ENCODE peak calls at places on chromosomes 16 and 17, in nine cellular contexts. H is Ammon's horn; Y is activated T-cell treated with anti-CD3 and anti-CD28 coated beads, Interleukin-2, amount 50 U/mL, for 4 hours; I is CD4-positive, CD25-positive, alpha-beta regulatory T cell; C is nephron progenitor cell; X is effector memory CD4-positive, alpha-beta T cell; J is activated T-helper 9 cell treated with anti-CD3 and anti-CD28 coated beads, Interleukin-2, amount 50 U/mL, for 16 hours; T is iPS-NIHi11; D is HTR-8/SVneo. A is an unnamed sample.

GRCh38 chr16:16045311-16045710 is 95.9 kb downstream of the ABCC1 start:
- DNase-seq in Y (no peak), I (no peak), J (no peak), T (no peak), X (no peak), D (no peak), C (no peak), H (no peak), A (no peak)

GRCh38 chr16:2075631-2076030 is 27.8 kb downstream of the TSC2 start:
- DNase-seq in T (no peak), H (no peak), J (no peak), C (no peak), X (no peak), D (no peak), I (no peak), Y (no peak), A (no peak)

GRCh38 chr16:4375717-4376116 is 4.1 kb downstream of the VASN start:
- DNase-seq in Y (no peak), C (no peak), I (no peak), H (no peak), X (no peak), J (no peak), T (no peak), D (no peak), A (no peak)

GRCh38 chr16:30561212-30561816 is 3.1 kb upstream of the ZNF764 start:
- DNase-seq in I (no peak), J (no peak), C (no peak), H (no peak), D (no peak), T (no peak), X (no peak), Y (no peak), A (no peak)

GRCh38 chr16:57277586-57277985 is 6.9 kb downstream of the PLLP start:
- DNase-seq in X (peak), Y (peak), I (no peak), H (no peak), T (no peak), D (peak), J (peak), C (no peak), A (no peak)

GRCh38 chr17:39058524-39058923 is 91.3 kb upstream of the FBXO47 start:
- DNase-seq in Y (no peak), C (no peak), D (no peak), X (no peak), H (no peak), J (no peak), I (no peak), T (no peak), A (no peak)

GRCh38 chr16:89102035-89102776 is 8.6 kb downstream of the ACSF3 start:
- DNase-seq in T (peak), H (no peak), Y (no peak), D (no peak), X (no peak), J (no peak), C (no peak), I (no peak), A (no peak)

GRCh38 chr17:80327518-80327917 is 66.9 kb downstream of the RNF213 start:
- DNase-seq in D (no peak), X (no peak), I (no peak), H (peak), T (no peak), C (no peak), Y (no peak), J (no peak), A (no peak)

GRCh38 chr17:41975099-41976083 is 8.8 kb downstream of the CNP start:
- DNase-seq in D (no peak), T (no peak), H (peak), C (no peak), X (no peak), Y (no peak), I (no peak), J (no peak), A (no peak)

GRCh38 chr16:50301626-50302471 is 35.5 kb downstream of the ADCY7 start:
- DNase-seq in I (no peak), J (no peak), X (no peak), C (no peak), H (no peak), T (peak), Y (no peak), D (no peak), A (no peak)

GRCh38 chr16:53821487-53821886 is 117.5 kb downstream of the FTO start:
- DNase-seq in X (no peak), D (no peak), C (no peak), I (no peak), Y (no peak), T (no peak), J (no peak), H (no peak), A (no peak)

GRCh38 chr17:80805032-80805751 is 186.4 kb upstream of the CHMP6 start:
- DNase-seq in I (no peak), Y (no peak), T (no peak), H (no peak), J (no peak), C (no peak), X (no peak), D (no peak), A (no peak)

GRCh38 chr17:18916816-18917496 is 35.0 kb upstream of the SLC5A10 start:
- DNase-seq in J (no peak), X (no peak), H (no peak), D (no peak), C (no peak), I (no peak), T (no peak), Y (no peak), A (no peak)

GRCh38 chr17:73365934-73366623 is 54.3 kb upstream of the CDC42EP4 start:
- DNase-seq in T (no peak), I (no peak), X (no peak), J (no peak), C (no peak), H (peak), D (no peak), Y (no peak), A (no peak)

GRCh38 chr17:34499576-34499975 is 79.8 kb upstream of the TMEM132E start:
- DNase-seq in T (peak), J (no peak), I (no peak), D (peak), H (no peak), C (peak), X (no peak), Y (no peak), A (no peak)

GRCh38 chr16:14284371-14284770 is 213.3 kb downstream of the MRTFB start:
- DNase-seq in D (no peak), X (no peak), C (no peak), J (no peak), I (no peak), H (no peak), T (no peak), Y (no peak), A (no peak)

GRCh38 chr17:8125947-8126305 is 2.0 kb upstream of the HES7 start:
- DNase-seq in C (peak), D (no peak), H (no peak), J (no peak), T (no peak), I (no peak), X (no peak), Y (no peak), A (no peak)

GRCh38 chr16:84686702-84687298 is 13.0 kb upstream of the USP10 start:
- DNase-seq in I (no peak), H (no peak), T (no peak), Y (no peak), C (no peak), D (no peak), J (no peak), X (no peak), A (no peak)

GRCh38 chr17:32807577-32807976 is 69.3 kb downstream of the MYO1D start:
- DNase-seq in H (no peak), J (no peak), X (no peak), C (no peak), D (no peak), T (no peak), Y (no peak), I (no peak), A (no peak)

GRCh38 chr16:71569621-71570020 is 7.3 kb downstream of the TAT start:
- DNase-seq in I (no peak), H (no peak), J (no peak), T (no peak), X (no peak), C (no peak), Y (no peak), D (no peak), A (no peak)

GRCh38 chr16:84606081-84606875 is 11.6 kb downstream of the COTL1 start:
- DNase-seq in Y (no peak), X (no peak), C (no peak), H (peak), D (no peak), J (no peak), T (no peak), I (no peak), A (no peak)

GRCh38 chr16:88064011-88064888 is 113.0 kb downstream of the BANP start:
- DNase-seq in J (no peak), D (no peak), Y (no peak), I (no peak), T (no peak), C (no peak), H (peak), X (no peak), A (no peak)

GRCh38 chr16:27228621-27229501 is 25.5 kb downstream of the KDM8 start:
- DNase-seq in I (no peak), J (no peak), D (no peak), T (no peak), Y (no peak), X (no peak), C (peak), H (no peak), A (no peak)

GRCh38 chr17:14203392-14203791 is 33.3 kb downstream of the CDRT15 start:
- DNase-seq in D (no peak), H (no peak), T (no peak), Y (no peak), J (no peak), X (no peak), I (no peak), C (no peak), A (no peak)

GRCh38 chr16:86578056-86578455 is 293 bp upstream of the FOXL1 start:
- DNase-seq in X (no peak), C (no peak), J (no peak), T (no peak), Y (no peak), H (no peak), I (no peak), D (no peak), A (no peak)

GRCh38 chr17:42276359-42276608 is at the start of gene STAT5B:
- DNase-seq in Y (peak), C (peak), D (no peak), I (peak), J (peak), H (peak), X (peak), T (peak), A (no peak)

GRCh38 chr16:27107185-27107592 is 40.5 kb downstream of the C16orf82 start:
- DNase-seq in Y (no peak), D (no peak), T (no peak), C (no peak), X (no peak), I (no peak), H (no peak), J (no peak), A (no peak)

GRCh38 chr16:84511821-84512220 is 7.4 kb upstream of the MEAK7 start:
- DNase-seq in T (no peak), D (no peak), I (no peak), C (no peak), J (no peak), H (no peak), Y (no peak), X (no peak), A (peak)

GRCh38 chr16:77780378-77780837 is 8.0 kb upstream of the VAT1L start:
- DNase-seq in J (no peak), Y (no peak), X (no peak), H (no peak), I (no peak), C (no peak), D (peak), T (no peak), A (no peak)

GRCh38 chr17:11805952-11806351 is 191.3 kb downstream of the ZNF18 start:
- DNase-seq in X (no peak), I (no peak), H (no peak), J (no peak), T (no peak), Y (no peak), C (no peak), D (no peak), A (no peak)

GRCh38 chr17:40024901-40025300 is 9.7 kb downstream of the CSF3 start:
- DNase-seq in C (no peak), J (no peak), D (no peak), Y (no peak), I (no peak), X (no peak), T (no peak), H (no peak), A (no peak)

GRCh38 chr17:9436629-9437028 is 139.0 kb downstream of the STX8 start:
- DNase-seq in T (no peak), H (no peak), D (no peak), J (no peak), X (no peak), C (no peak), Y (no peak), I (no peak), A (no peak)

GRCh38 chr16:8816967-8817662 is 19.5 kb downstream of the PMM2 start:
- DNase-seq in H (no peak), D (no peak), C (no peak), X (no peak), I (no peak), Y (no peak), T (no peak), J (no peak), A (no peak)

GRCh38 chr17:67855504-67856324 is 30.4 kb downstream of the BPTF start:
- DNase-seq in H (no peak), D (no peak), C (no peak), T (no peak), X (no peak), I (no peak), J (no peak), Y (no peak), A (no peak)

GRCh38 chr17:40110457-40110856 is 10.1 kb upstream of the NR1D1 start:
- DNase-seq in C (no peak), J (no peak), X (no peak), T (no peak), H (no peak), D (no peak), Y (no peak), I (no peak), A (no peak)

GRCh38 chr17:36864827-36865320 is 72.4 kb upstream of the LHX1 start:
- DNase-seq in H (no peak), I (no peak), D (no peak), X (no peak), Y (no peak), C (no peak), J (no peak), T (no peak), A (no peak)